ENCODE peak calls at places on chromosomes 6 and 20, in nine cellular contexts. D is testis; Z is psoas muscle; U is gastrocnemius medialis; X is tibial artery; P is neuronal stem cell; V is AG04450; Y is lung; Q is naive thymus-derived CD4-positive, alpha-beta T cell. I is an unnamed sample.

GRCh38 chr20:44401052-44401769 is 45.7 kb downstream of the HNF4A start:
- DNase-seq in Y (no peak), D (no peak), Z (no peak), X (no peak), P (no peak), U (no peak), V (no peak), Q (no peak), I (no peak)

GRCh38 chr6:1820165-1820564 is 210.4 kb downstream of the FOXC1 start:
- DNase-seq in P (no peak), Q (no peak), D (no peak), Z (no peak), Y (no peak), X (no peak), V (no peak), U (no peak), I (no peak)

GRCh38 chr20:31710423-31711250 is 12.0 kb downstream of the BCL2L1 start:
- DNase-seq in X (no peak), P (no peak), D (no peak), Y (peak; percentile 61), U (peak; percentile 72), V (no peak), Z (peak; percentile 90), Q (no peak), I (no peak)

GRCh38 chr6:26607434-26608230 is 10.9 kb downstream of the ABT1 start:
- DNase-seq in Z (no peak), U (no peak), Q (peak; percentile 37), D (peak; percentile 75), P (peak; percentile 37), X (no peak), Y (peak; percentile 46), V (peak; percentile 24), I (peak; percentile 10)

GRCh38 chr6:122622404-122622938 is 12.3 kb downstream of the PKIB start:
- DNase-seq in Y (no peak), Q (no peak), P (no peak), U (no peak), D (no peak), V (no peak), Z (no peak), X (no peak), I (no peak)

GRCh38 chr6:33668914-33669313 is 42.6 kb downstream of the UQCC2 start:
- DNase-seq in V (no peak), Y (peak; percentile 71), P (no peak), Z (no peak), X (no peak), D (no peak), U (no peak), Q (peak; percentile 37), I (no peak)

GRCh38 chr6:1392813-1393640 is 3.7 kb downstream of the FOXF2 start:
- DNase-seq in P (peak; percentile 5), U (no peak), Y (no peak), D (no peak), V (no peak), Q (no peak), Z (no peak), X (no peak), I (no peak)

GRCh38 chr20:35985789-35986188 is 17.4 kb downstream of the CNBD2 start:
- DNase-seq in P (no peak), U (no peak), V (no peak), Z (no peak), X (no peak), Q (no peak), D (no peak), Y (no peak), I (no peak)

GRCh38 chr6:168469198-168469943 is 28.4 kb downstream of the SMOC2 start:
- DNase-seq in X (peak; percentile 43), P (no peak), Z (peak; percentile 78), V (no peak), Y (no peak), D (peak; percentile 74), U (peak; percentile 42), Q (no peak), I (no peak)
- H3K27ac ChIP-seq in X (no peak overlapping the region), P (no peak overlapping the region), Z (no peak overlapping the region), V (no peak overlapping the region), Y (no peak overlapping the region), D (no peak overlapping the region), U (no peak overlapping the region), Q (no peak overlapping the region), I (no peak overlapping the region)

GRCh38 chr6:135087403-135087802 is 32.8 kb upstream of the HBS1L start:
- DNase-seq in Q (no peak), Y (no peak), D (no peak), Z (no peak), X (no peak), V (no peak), U (no peak), P (no peak), I (no peak)

GRCh38 chr6:135088818-135089809 is 34.5 kb upstream of the HBS1L start:
- DNase-seq in U (no peak), D (no peak), Z (no peak), Q (peak; percentile 52), P (no peak), X (no peak), Y (no peak), V (peak; percentile 3), I (no peak)

GRCh38 chr6:135086414-135086764 is 31.8 kb upstream of the HBS1L start:
- DNase-seq in Y (no peak), P (no peak), Q (no peak), D (no peak), V (no peak), U (no peak), X (no peak), Z (no peak), I (no peak)

GRCh38 chr6:135088232-135088760 is 33.7 kb upstream of the HBS1L start:
- DNase-seq in X (no peak), Y (no peak), P (no peak), Q (no peak), Z (no peak), D (no peak), V (no peak), U (no peak), I (no peak)

GRCh38 chr6:135087803-135088202 is 33.2 kb upstream of the HBS1L start:
- DNase-seq in Y (no peak), D (no peak), V (no peak), U (no peak), Q (peak; percentile 46), X (no peak), P (no peak), Z (no peak), I (no peak)
- H3K27ac ChIP-seq in Y (no peak overlapping the region), D (no peak overlapping the region), V (no peak overlapping the region), U (no peak overlapping the region), Q (peak overlapping the region; percentile 69), X (no peak overlapping the region), P (no peak overlapping the region), Z (no peak overlapping the region), I (no peak overlapping the region)

DNA sequence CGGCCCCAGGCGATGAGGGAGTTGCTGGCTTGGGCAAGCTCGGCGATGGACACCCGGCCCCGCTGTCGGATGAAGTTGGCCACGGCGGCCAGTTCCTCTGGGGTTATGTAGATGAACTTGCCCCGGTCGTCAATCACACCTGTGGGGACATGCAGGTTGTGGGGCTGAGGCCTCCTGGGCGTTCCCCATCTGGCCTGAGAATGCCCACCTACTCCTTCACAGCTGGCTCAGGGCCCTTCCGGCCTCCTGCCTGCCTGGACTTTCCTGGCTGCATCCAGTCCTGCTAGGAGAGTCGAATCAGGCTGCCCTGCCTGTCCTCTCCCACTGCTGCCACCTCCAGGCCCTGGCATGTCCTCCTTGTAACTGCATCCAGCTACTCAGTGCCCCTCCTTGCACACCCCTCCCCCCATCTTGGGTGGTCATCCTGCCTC is 13.8 kb downstream of the DDRGK1 start:
- DNase-seq in X (no peak), V (no peak), P (no peak), Q (no peak), Y (no peak), Z (peak; percentile 35), D (no peak), U (no peak), I (no peak)
- H3K27ac ChIP-seq in X (no peak overlapping the region), V (no peak overlapping the region), P (no peak overlapping the region), Q (no peak overlapping the region), Y (no peak overlapping the region), Z (no peak overlapping the region), D (no peak overlapping the region), U (no peak overlapping the region), I (no peak overlapping the region)

DNA sequence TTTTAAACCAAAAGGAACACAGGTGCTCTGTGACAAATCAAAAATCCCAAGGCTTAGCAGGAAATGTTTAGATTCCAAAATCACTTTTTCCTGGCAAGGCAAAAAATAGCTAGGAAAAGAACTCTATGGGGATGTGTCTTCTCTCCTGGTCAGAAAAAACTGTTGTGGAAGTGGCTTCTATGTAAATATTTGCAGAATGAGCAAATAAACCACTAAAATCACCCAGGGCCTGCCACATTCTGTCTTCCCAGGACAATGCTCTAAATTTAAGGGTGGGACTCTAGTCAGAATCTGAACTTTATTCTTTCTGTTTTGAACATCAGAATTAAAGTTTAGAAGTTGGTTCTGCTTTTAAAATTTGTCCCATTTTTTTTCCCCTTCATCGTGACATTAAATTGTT is 29.3 kb downstream of the GCM1 start:
- DNase-seq in Q (no peak), X (no peak), P (no peak), Y (no peak), U (no peak), V (no peak), Z (no peak), D (no peak), I (no peak)
- H3K27ac ChIP-seq in Q (no peak overlapping the region), X (no peak overlapping the region), P (no peak overlapping the region), Y (no peak overlapping the region), U (no peak overlapping the region), V (no peak overlapping the region), Z (no peak overlapping the region), D (no peak overlapping the region), I (no peak overlapping the region)

GRCh38 chr6:37171141-37171969 is 1.4 kb downstream of the PIM1 start:
- DNase-seq in U (peak; percentile 28), D (peak; percentile 52), Z (peak; percentile 74), X (peak; percentile 55), Y (peak; percentile 46), P (peak; percentile 41), Q (peak; percentile 50), V (no peak), I (peak; percentile 47)
- H3K27ac ChIP-seq in U (peak overlapping the region; percentile 93), D (peak overlapping the region; percentile 52), Z (peak overlapping the region; percentile 94), X (peak overlapping the region; percentile 90), Y (peak overlapping the region; percentile 82), P (no peak overlapping the region), Q (peak overlapping the region; percentile 77), V (peak overlapping the region; percentile 88), I (peak overlapping the region; percentile 86)

GRCh38 chr20:60930023-60930790 is 321.9 kb upstream of the CDH4 start:
- DNase-seq in U (no peak), X (no peak), D (no peak), Z (no peak), Q (no peak), V (no peak), Y (no peak), P (no peak), I (no peak)
- H3K27ac ChIP-seq in U (no peak overlapping the region), X (no peak overlapping the region), D (no peak overlapping the region), Z (no peak overlapping the region), Q (no peak overlapping the region), V (no peak overlapping the region), Y (no peak overlapping the region), P (no peak overlapping the region), I (no peak overlapping the region)

DNA sequence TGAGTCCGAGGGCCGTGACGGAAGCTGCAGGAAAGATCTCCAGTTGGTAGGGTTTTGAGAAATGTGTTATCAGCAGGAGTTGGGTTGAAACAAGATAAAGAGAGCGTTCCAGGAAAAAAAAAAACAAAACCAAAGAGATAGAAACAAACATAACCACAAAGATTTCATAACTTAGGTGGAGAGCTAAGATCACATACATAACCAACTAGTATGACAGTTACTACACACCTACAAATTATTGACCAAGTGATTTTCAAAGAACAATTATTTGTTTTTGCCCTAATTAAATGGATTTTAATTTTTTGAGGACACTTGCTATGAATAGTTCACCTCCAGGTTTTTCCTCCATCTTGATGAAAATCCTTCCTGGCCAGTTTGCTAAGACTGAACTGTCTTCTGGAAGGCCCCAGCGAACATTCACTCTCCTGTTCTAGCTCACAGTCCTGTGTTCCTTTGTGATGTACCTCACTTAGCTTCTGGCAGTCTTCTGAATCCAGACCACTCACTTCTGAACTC is 69.4 kb downstream of the SNX9 start:
- DNase-seq in Z (no peak), U (no peak), V (no peak), Q (no peak), Y (no peak), P (no peak), D (no peak), X (no peak), I (no peak)
- H3K27ac ChIP-seq in Z (no peak overlapping the region), U (no peak overlapping the region), V (no peak overlapping the region), Q (peak overlapping the region; percentile 61), Y (no peak overlapping the region), P (no peak overlapping the region), D (no peak overlapping the region), X (no peak overlapping the region), I (no peak overlapping the region)